ENCODE peak calls at places on chromosomes 16 and 17, in five cellular contexts. X is NCI-H226; C is effector CD4-positive, alpha-beta T cell; P is RPMI8226; H is SHP77. Q is an unnamed sample.

GRCh38 chr16:84518804-84519341 is 14.4 kb upstream of the MEAK7 start:
- DNase-seq in H (no peak), C (peak), X (no peak), P (peak), Q (peak)

GRCh38 chr16:85381738-85382592 is 231.2 kb upstream of the GSE1 start:
- DNase-seq in H (no peak), P (no peak), C (no peak), X (no peak), Q (peak)

GRCh38 chr17:51707216-51707615 is 446.9 kb downstream of the UTP18 start:
- DNase-seq in X (no peak), P (no peak), C (no peak), H (no peak), Q (no peak)

GRCh38 chr17:82590881-82591539 is 57.2 kb downstream of the WDR45B start:
- DNase-seq in P (no peak), H (no peak), X (no peak), C (no peak), Q (no peak)

GRCh38 chr17:46212634-46213435 is 19.6 kb upstream of the KANSL1 start:
- DNase-seq in C (peak), H (peak), P (peak), X (peak), Q (peak)

GRCh38 chr17:8038954-8039610 is at the start of gene ALOX15B:
- DNase-seq in H (no peak), X (no peak), P (no peak), C (no peak), Q (no peak)

GRCh38 chr16:2831203-2831602 is 1.1 kb downstream of the ZG16B start:
- DNase-seq in X (no peak), C (no peak), P (no peak), H (no peak), Q (no peak)

GRCh38 chr17:73829676-73830280 is 185.5 kb upstream of the SDK2 start:
- DNase-seq in C (no peak), H (no peak), P (no peak), X (no peak), Q (no peak)

GRCh38 chr17:15233022-15233805 is 31.9 kb downstream of the PMP22 start:
- DNase-seq in H (peak), X (peak), C (no peak), P (peak), Q (no peak)

GRCh38 chr17:4073983-4074830 is 68.6 kb downstream of the ZZEF1 start:
- DNase-seq in H (no peak), P (peak), C (no peak), X (no peak), Q (no peak)

GRCh38 chr17:83089322-83090156 is 10.1 kb downstream of the METRNL start:
- DNase-seq in P (no peak), X (no peak), C (no peak), H (no peak), Q (no peak)

GRCh38 chr16:73054732-73055481 is 7.0 kb upstream of the ZFHX3 start:
- DNase-seq in P (no peak), C (no peak), X (no peak), H (peak), Q (no peak)

GRCh38 chr16:25568991-25569390 is 122.8 kb upstream of the HS3ST4 start:
- DNase-seq in H (no peak), P (no peak), C (no peak), X (no peak), Q (no peak)

Q was measured in NCI-H2081.